ENCODE peak calls at places on chromosomes 11 and 22, in ten cellular contexts. V is body of pancreas; M is CD8-positive, alpha-beta T cell; B is ovary; S is colonic mucosa; P is HepG2; U is cardiac muscle cell; O is endothelial cell of umbilical vein; H is heart left ventricle; K is OCI-LY7. Q is an unnamed sample.

GRCh38 chr11:117973446-117973922 is 12.7 kb upstream of the IL10RA start:
- DNase-seq in O (no peak), B (no peak), S (no peak), P (no peak), M (no peak), V (no peak), H (no peak), K (no peak), U (no peak), Q (no peak)

GRCh38 chr11:67453816-67454732 is 1.1 kb upstream of the CABP4 start:
- DNase-seq in H (no peak), B (peak; percentile 14), U (no peak), V (no peak), K (no peak), O (no peak), P (no peak), M (no peak), S (no peak), Q (no peak)

GRCh38 chr22:33299245-33299956 is 241.2 kb upstream of the SYN3 start:
- DNase-seq in P (no peak), O (no peak), U (no peak), S (no peak), V (no peak), B (no peak), K (peak; percentile 98), M (no peak), H (no peak), Q (no peak)

GRCh38 chr22:45896153-45896951 is 80.6 kb downstream of the WNT7B start:
- DNase-seq in U (no peak), K (no peak), O (no peak), B (no peak), P (no peak), H (peak; percentile 20), S (no peak), V (peak; percentile 59), M (no peak), Q (peak; percentile 70)

GRCh38 chr11:90531001-90531400 is 308.2 kb upstream of the CHORDC1 start:
- DNase-seq in S (no peak), P (no peak), U (no peak), M (no peak), B (no peak), O (no peak), V (no peak), H (no peak), K (no peak), Q (no peak)

GRCh38 chr22:46876357-46876934 is 114.0 kb downstream of the TBC1D22A start:
- DNase-seq in U (no peak), M (no peak), H (no peak), O (peak; percentile 73), S (no peak), B (no peak), V (no peak), K (no peak), P (no peak), Q (no peak)

GRCh38 chr11:117424781-117425180 is 97.1 kb downstream of the CEP164 start:
- DNase-seq in K (no peak), S (no peak), B (no peak), M (no peak), V (no peak), P (no peak), U (no peak), O (no peak), H (no peak), Q (no peak)

GRCh38 chr11:35377262-35377661 is 42.1 kb downstream of the SLC1A2 start:
- DNase-seq in K (no peak), B (no peak), V (no peak), O (no peak), H (no peak), P (no peak), S (no peak), U (no peak), M (no peak), Q (no peak)

GRCh38 chr22:19176175-19176630 is 2.3 kb downstream of the SLC25A1 start:
- DNase-seq in O (no peak), H (no peak), K (no peak), S (no peak), V (no peak), P (no peak), U (no peak), B (no peak), M (no peak), Q (no peak)

GRCh38 chr11:94675239-94675638 is 92.9 kb upstream of the AMOTL1 start:
- DNase-seq in B (no peak), H (no peak), P (no peak), O (no peak), K (no peak), U (no peak), V (no peak), M (no peak), S (no peak), Q (no peak)

GRCh38 chr11:15176646-15177163 is 62.0 kb downstream of the INSC start:
- DNase-seq in S (no peak), P (no peak), B (no peak), U (no peak), M (no peak), H (no peak), V (no peak), K (no peak), O (no peak), Q (no peak)

GRCh38 chr11:134170909-134171281 is 52.9 kb downstream of the NCAPD3 start:
- DNase-seq in K (no peak), S (no peak), M (no peak), O (no peak), U (no peak), P (no peak), B (no peak), H (no peak), V (no peak), Q (no peak)

DNA sequence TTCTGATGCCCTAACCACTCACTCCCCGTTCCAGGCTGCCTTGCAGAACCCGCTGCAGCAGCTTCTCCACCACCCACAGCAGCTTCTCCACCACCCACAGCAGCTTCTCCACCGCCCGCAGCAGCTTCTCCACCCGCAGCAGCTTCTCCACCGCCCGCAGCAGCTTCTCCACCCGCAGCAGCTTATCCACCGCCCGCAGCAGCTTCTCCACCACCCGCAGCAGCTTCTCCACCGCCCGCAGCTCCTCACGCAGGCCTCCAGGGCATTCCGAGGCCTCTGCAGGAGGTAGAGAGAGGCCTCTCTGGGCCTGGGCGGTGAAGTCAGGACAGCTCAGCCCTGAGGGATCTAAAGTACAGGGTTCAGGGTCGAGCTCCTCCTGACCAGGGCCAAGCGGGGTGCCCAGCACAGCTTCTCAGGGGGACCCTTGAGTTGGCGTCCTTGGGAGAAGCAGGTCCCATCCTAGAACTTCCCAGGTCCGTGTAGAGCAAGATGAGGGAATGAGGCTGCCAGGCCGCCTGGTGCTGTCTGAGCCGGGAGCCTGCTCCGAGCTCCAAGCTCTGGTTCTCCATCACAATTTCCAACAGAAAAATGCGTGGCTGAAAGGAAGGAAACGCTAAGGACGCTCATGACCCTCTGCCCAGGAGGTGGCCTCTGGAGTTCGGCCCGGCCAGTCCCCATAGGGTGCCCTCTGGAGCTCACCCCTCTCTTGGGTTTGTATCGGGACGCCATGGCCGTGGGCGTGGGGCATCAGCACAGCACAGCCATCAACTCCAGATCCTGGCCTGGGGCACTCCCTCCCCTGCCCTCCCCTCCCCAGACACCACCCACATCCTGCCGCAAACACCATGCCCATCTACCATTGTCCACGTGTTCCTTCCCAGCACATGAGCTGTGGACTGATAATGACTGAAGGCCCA is 528.6 kb downstream of the BRD1 start:
- DNase-seq in H (no peak), S (no peak), M (no peak), U (no peak), V (no peak), K (no peak), B (no peak), O (no peak), P (no peak), Q (no peak)
- H3K9me3 ChIP-seq in H (peaks cover 5% of the 10 kb centered on the region), S (no peaks in the 10 kb centered on the region), M (no peaks in the 10 kb centered on the region), U (no peaks in the 10 kb centered on the region), V (no peaks in the 10 kb centered on the region), K (no peaks in the 10 kb centered on the region), B (no peaks in the 10 kb centered on the region), O (no peaks in the 10 kb centered on the region), P (no peaks in the 10 kb centered on the region), Q (peaks cover 7% of the 10 kb centered on the region)

GRCh38 chr22:20865869-20866445 is 7.2 kb downstream of the SNAP29 start:
- DNase-seq in H (no peak), S (no peak), K (no peak), P (no peak), V (no peak), O (no peak), U (no peak), M (no peak), B (no peak), Q (no peak)
- H3K36me3 ChIP-seq in H (peaks cover 20% of the 10 kb centered on the region), S (no peaks in the 10 kb centered on the region), K (peaks cover 18% of the 10 kb centered on the region), P (peaks cover 3% of the 10 kb centered on the region), V (peaks cover 2% of the 10 kb centered on the region), O (peaks cover 12% of the 10 kb centered on the region), U (peaks cover 4% of the 10 kb centered on the region), M (peaks cover 11% of the 10 kb centered on the region), B (no peaks in the 10 kb centered on the region), Q (peaks cover 5% of the 10 kb centered on the region)

DNA sequence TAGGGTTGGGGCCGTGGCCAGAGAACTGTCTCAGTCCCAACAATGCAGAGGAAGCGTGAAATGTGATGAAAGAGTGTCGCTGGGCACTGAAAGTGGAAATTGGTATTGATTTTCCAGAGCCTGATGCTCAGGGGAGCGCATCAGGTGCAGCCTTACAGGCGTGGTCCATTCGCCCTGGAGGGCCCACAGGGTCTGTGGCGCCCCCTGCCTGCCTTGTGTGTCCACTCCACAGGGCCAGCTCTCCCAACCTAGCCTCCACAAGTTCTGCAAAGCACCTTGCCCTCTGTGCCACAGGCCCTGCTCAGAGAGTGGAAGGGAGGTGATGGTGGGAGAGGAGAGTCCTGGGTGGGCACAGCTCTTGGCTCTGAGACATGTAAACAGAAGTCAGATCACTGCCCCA is 54.9 kb upstream of the LMO1 start:
- DNase-seq in H (no peak), B (no peak), P (no peak), U (peak; percentile 62), M (no peak), O (no peak), V (no peak), K (peak; percentile 5), S (no peak), Q (peak; percentile 28)
- TF ChIP-seq CTCF in H (peak; percentile 11), B (no peak), P (peak; percentile 55), U (peak; percentile 33), M (no peak), O (peak; percentile 42), V (no peak), K (no peak), S (no peak), Q (no peak)

GRCh38 chr22:49302150-49302460 is 525.6 kb downstream of the BRD1 start:
- DNase-seq in B (no peak), O (no peak), K (no peak), M (no peak), S (no peak), H (no peak), U (no peak), P (no peak), V (no peak), Q (no peak)

GRCh38 chr22:49303781-49304461 is 523.8 kb downstream of the BRD1 start:
- DNase-seq in O (no peak), H (no peak), M (no peak), S (peak; percentile 14), K (no peak), P (no peak), U (no peak), B (no peak), V (no peak), Q (peak; percentile 49)

GRCh38 chr22:49303061-49303735 is 524.5 kb downstream of the BRD1 start:
- DNase-seq in B (no peak), P (no peak), U (no peak), M (no peak), V (no peak), O (no peak), S (no peak), H (no peak), K (no peak), Q (no peak)

GRCh38 chr22:49301398-49302149 is 526.1 kb downstream of the BRD1 start:
- DNase-seq in B (no peak), K (no peak), O (no peak), P (no peak), S (no peak), H (no peak), V (no peak), M (no peak), U (no peak), Q (no peak)

GRCh38 chr22:49302530-49302929 is 525.1 kb downstream of the BRD1 start:
- DNase-seq in M (no peak), B (no peak), V (no peak), H (no peak), O (no peak), U (no peak), S (no peak), P (no peak), K (no peak), Q (no peak)
- H3K9me3 ChIP-seq in M (no peaks in the 10 kb centered on the region), B (no peaks in the 10 kb centered on the region), V (no peaks in the 10 kb centered on the region), H (no peaks in the 10 kb centered on the region), O (no peaks in the 10 kb centered on the region), U (no peaks in the 10 kb centered on the region), S (no peaks in the 10 kb centered on the region), P (no peaks in the 10 kb centered on the region), K (no peaks in the 10 kb centered on the region), Q (peaks cover 3% of the 10 kb centered on the region)